ENCODE peak calls at places on chromosomes 1 and 21, in five cellular contexts. I is transverse colon, U is right lobe of liver, T is OCI-LY7, X is heart left ventricle. O is an unnamed sample.

GRCh38 chr21:29775462-29775861 is 164.3 kb downstream of the GRIK1 start:
- DNase-seq in I (no peak), U (no peak), T (no peak), X (no peak), O (no peak)

GRCh38 chr1:224430511-224431113 is 4.0 kb downstream of the WDR26 start:
- DNase-seq in I (no peak), U (no peak), T (peak; percentile 46), X (no peak), O (no peak)

GRCh38 chr1:224106568-224107281 is 7.2 kb upstream of the FBXO28 start:
- DNase-seq in I (peak; percentile 41), U (no peak), T (peak; percentile 73), X (no peak), O (no peak)

GRCh38 chr1:165255226-165255625 is 101.3 kb downstream of the LMX1A start:
- DNase-seq in I (no peak), U (no peak), T (no peak), X (no peak), O (no peak)

GRCh38 chr1:33343539-33343938 is 22.6 kb upstream of the A3GALT2 start:
- DNase-seq in I (no peak), U (no peak), T (no peak), X (no peak), O (no peak)

GRCh38 chr1:213162862-213163261 is 111.8 kb downstream of the RPS6KC1 start:
- DNase-seq in I (no peak), U (no peak), T (no peak), X (no peak), O (no peak)

GRCh38 chr1:182113879-182114626 is 52.5 kb upstream of the ZNF648 start:
- DNase-seq in I (no peak), U (no peak), T (no peak), X (no peak), O (no peak)

GRCh38 chr1:162663086-162663485 is 30.8 kb downstream of the DDR2 start:
- DNase-seq in I (no peak), U (no peak), T (no peak), X (no peak), O (no peak)

GRCh38 chr1:76198452-76198851 is 123.9 kb downstream of the ST6GALNAC3 start:
- DNase-seq in I (no peak), U (no peak), T (no peak), X (no peak), O (no peak)

GRCh38 chr1:234001817-234002216 is 97.3 kb downstream of the SLC35F3 start:
- DNase-seq in I (no peak), U (no peak), T (no peak), X (no peak), O (no peak)

GRCh38 chr1:235079443-235079967 is 49.1 kb downstream of the TOMM20 start:
- DNase-seq in I (peak; percentile 89), U (peak; percentile 92), T (peak; percentile 55), X (no peak), O (no peak)

GRCh38 chr1:215523128-215523861 is 43.8 kb upstream of the KCTD3 start:
- DNase-seq in I (no peak), U (no peak), T (no peak), X (no peak), O (no peak)

GRCh38 chr1:237580726-237581125 is 310.0 kb downstream of the ZP4 start:
- DNase-seq in I (no peak), U (no peak), T (no peak), X (no peak), O (no peak)

GRCh38 chr1:187009320-187009719 is 180.6 kb downstream of the PLA2G4A start:
- DNase-seq in I (no peak), U (no peak), T (no peak), X (no peak), O (no peak)

GRCh38 chr21:34021726-34022125 is 51.7 kb upstream of the MRPS6 start:
- DNase-seq in I (no peak), U (no peak), T (no peak), X (no peak), O (no peak)

GRCh38 chr21:34019402-34019801 is 54.0 kb upstream of the MRPS6 start:
- DNase-seq in I (no peak), U (no peak), T (peak; percentile 37), X (no peak), O (no peak)

GRCh38 chr21:34020934-34021553 is 52.3 kb upstream of the MRPS6 start:
- DNase-seq in I (no peak), U (no peak), T (no peak), X (no peak), O (no peak)

GRCh38 chr21:34018910-34019309 is 54.5 kb upstream of the MRPS6 start:
- DNase-seq in I (no peak), U (no peak), T (peak; percentile 83), X (no peak), O (no peak)

DNA sequence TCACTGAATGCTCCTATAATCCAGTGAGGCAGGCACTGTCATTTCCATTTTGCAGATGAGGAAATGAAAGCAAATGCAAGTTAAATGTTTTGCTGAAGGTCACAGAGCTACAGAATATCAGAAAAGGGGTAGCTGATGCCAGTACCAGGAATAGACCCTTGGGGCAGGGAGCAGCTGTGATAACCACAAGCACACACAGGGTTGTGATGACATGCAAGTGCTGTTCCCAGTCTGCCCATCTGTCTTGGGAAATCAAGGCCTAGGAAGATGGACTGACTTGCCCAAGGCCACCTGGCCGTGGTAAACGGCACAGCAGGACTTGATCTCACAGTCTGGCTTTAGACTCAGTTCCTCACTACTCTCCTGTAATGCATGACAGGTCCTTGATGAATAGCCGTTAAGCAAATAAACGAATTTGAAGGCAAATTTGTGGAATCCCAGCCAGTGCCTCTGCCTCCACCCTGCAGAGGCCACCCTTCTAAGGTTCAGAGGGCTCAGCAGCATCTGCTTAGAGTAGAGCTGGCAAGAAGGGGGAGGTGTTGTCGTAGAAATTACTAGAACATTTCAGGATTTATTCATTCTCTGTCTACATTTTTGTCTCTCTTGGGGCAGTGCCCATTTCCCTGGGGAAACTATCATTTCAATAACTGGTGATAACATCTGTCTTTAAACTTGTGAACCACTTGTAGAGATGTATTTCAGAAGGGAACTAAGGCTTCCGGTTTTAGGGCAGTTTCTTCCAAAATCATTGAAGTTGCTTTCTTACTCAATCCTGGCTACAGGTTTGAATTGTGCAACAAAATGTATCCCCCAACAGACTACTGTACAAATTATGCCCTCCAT is 53.2 kb upstream of the MRPS6 start:
- DNase-seq in I (no peak), U (no peak), T (peak; percentile 95), X (no peak), O (no peak)
- TF ChIP-seq CTCF in I (no peak), U (no peak), T (peak; percentile 68), X (no peak), O (peak; percentile 13)

DNA sequence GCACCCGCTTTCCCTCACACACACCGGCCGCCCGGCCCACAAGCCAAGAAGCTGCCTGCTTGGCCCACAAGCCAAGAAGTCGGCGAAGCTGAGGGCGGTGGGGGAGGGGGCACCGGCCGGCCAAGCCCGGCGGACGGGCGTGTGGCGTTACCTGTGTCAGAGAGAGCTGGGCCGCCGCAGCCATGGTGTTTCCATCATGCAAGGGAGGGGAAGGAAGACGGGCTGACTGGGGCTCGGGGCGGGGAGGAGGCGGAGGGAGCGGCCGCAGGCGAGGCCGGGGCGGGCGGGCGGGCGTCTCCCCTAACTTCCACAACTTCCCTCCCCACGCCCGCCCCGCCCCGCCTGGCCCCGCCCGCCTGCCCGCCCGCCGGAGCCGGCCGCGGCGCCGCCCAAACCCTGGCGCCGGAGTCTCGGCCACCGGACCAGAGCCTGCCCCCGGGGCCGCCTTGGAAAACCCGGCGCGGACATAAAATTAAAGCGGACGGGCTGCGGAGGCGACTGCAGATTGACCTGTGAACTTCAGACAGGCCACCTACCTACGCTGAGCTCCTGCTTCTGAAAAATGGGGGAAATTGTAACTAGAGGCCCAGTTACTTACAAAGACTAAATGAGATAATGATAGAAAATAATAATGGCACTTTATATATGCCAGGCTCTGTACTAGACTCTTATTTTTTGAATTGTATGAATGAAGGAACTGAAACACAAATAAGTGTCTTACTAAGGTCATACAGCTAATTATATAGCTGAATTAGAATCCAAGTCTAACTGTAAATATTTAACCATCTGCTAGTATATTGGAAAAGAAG is at the start of gene EPS15:
- DNase-seq in I (peak; percentile 92), U (peak; percentile 96), T (peak; percentile 89), X (peak; percentile 93), O (peak; percentile 92)
- TF ChIP-seq CTCF in I (no peak), U (no peak), T (no peak), X (no peak), O (no peak)

GRCh38 chr21:45100866-45101265 is 26.5 kb downstream of the ADARB1 start:
- DNase-seq in I (no peak), U (no peak), T (no peak), X (no peak), O (no peak)

GRCh38 chr21:45095505-45095904 is 21.1 kb downstream of the ADARB1 start:
- DNase-seq in I (no peak), U (no peak), T (no peak), X (no peak), O (no peak)

GRCh38 chr21:45096216-45096615 is 21.8 kb downstream of the ADARB1 start:
- DNase-seq in I (no peak), U (no peak), T (no peak), X (no peak), O (no peak)

GRCh38 chr21:45097827-45098387 is 23.5 kb downstream of the ADARB1 start:
- DNase-seq in I (no peak), U (no peak), T (no peak), X (no peak), O (no peak)

GRCh38 chr21:45098867-45099266 is 24.5 kb downstream of the ADARB1 start:
- DNase-seq in I (no peak), U (no peak), T (peak; percentile 56), X (no peak), O (no peak)
- TF ChIP-seq CTCF in I (peak; percentile 18), U (no peak), T (peak; percentile 82), X (peak; percentile 32), O (peak; percentile 73)

GRCh38 chr21:27040738-27041137 is 73.8 kb upstream of the ADAMTS5 start:
- DNase-seq in I (no peak), U (no peak), T (no peak), X (no peak), O (no peak)
- TF ChIP-seq CTCF in I (no peak), U (no peak), T (no peak), X (no peak), O (no peak)

GRCh38 chr1:207897188-207897587 is 13.7 kb downstream of the CD34 start:
- DNase-seq in I (no peak), U (no peak), T (no peak), X (no peak), O (no peak)

GRCh38 chr1:207896547-207896946 is 14.4 kb downstream of the CD34 start:
- DNase-seq in I (no peak), U (no peak), T (no peak), X (no peak), O (no peak)

GRCh38 chr1:207892764-207893163 is 18.2 kb downstream of the CD34 start:
- DNase-seq in I (no peak), U (no peak), T (no peak), X (no peak), O (no peak)

GRCh38 chr1:207891148-207891547 is 19.8 kb downstream of the CD34 start:
- DNase-seq in I (no peak), U (no peak), T (no peak), X (no peak), O (no peak)

GRCh38 chr1:207893737-207894582 is 17.0 kb downstream of the CD34 start:
- DNase-seq in I (no peak), U (no peak), T (no peak), X (no peak), O (no peak)
- TF ChIP-seq CTCF in I (no peak), U (no peak), T (no peak), X (no peak), O (no peak)